ENCODE peak calls at places on chromosomes 4 and X, in nine cellular contexts. Q is LoVo; W is AG09309; M is hepatocyte; E is activated CD4-positive, alpha-beta T cell treated with anti-CD3 and anti-CD28 coated beads, Interleukin-2, amount 10 ng/mL, durations not matched to agents 7 days and 5 days; D is fibroblast of the conjunctiva; H is RWPE1; K is NCI-H446 treated with DMSO at 0.1 percent for 48 hours; J is AG20443. F is an unnamed sample.
A peak's percentile ranks its signal among the peaks of the same experiment; 100 is the strongest.

GRCh38 chrX:49291615-49292337 is 11.7 kb upstream of the GAGE10 start:
- DNase-seq in H (no peak), M (peak; percentile 65), K (peak; percentile 3), E (peak; percentile 76), D (peak; percentile 24), W (no peak), Q (peak; percentile 24), J (peak; percentile 51), F (no peak)

GRCh38 chr4:128220286-128221235 is 67.1 kb downstream of the PGRMC2 start:
- DNase-seq in E (no peak), J (peak; percentile 47), D (peak; percentile 45), M (no peak), W (peak; percentile 37), Q (peak; percentile 9), H (peak; percentile 53), K (peak; percentile 44), F (no peak)

GRCh38 chr4:57581200-57581599 is 471.0 kb upstream of the IGFBP7 start:
- DNase-seq in Q (no peak), K (no peak), W (no peak), H (no peak), D (no peak), J (no peak), E (no peak), M (no peak), F (no peak)

GRCh38 chr4:67327245-67327860 is 217.9 kb downstream of the CENPC start:
- DNase-seq in K (peak; percentile 36), W (peak; percentile 13), J (peak; percentile 82), M (peak; percentile 82), Q (peak; percentile 71), E (peak; percentile 70), D (peak; percentile 33), H (peak; percentile 79), F (no peak)

GRCh38 chr4:128379860-128380259 is 92.2 kb upstream of the PGRMC2 start:
- DNase-seq in E (no peak), M (peak; percentile 23), J (peak; percentile 52), W (no peak), H (no peak), Q (peak; percentile 9), D (no peak), K (no peak), F (no peak)

GRCh38 chrX:30713061-30713525 is 59.9 kb downstream of the GK start:
- DNase-seq in H (peak; percentile 27), E (peak; percentile 58), K (no peak), J (peak; percentile 58), W (peak; percentile 33), D (peak; percentile 38), Q (peak; percentile 16), M (peak; percentile 71), F (no peak)

GRCh38 chr4:951594-952468 is 19.6 kb downstream of the TMEM175 start:
- DNase-seq in Q (no peak), J (no peak), H (no peak), K (no peak), W (no peak), D (no peak), M (no peak), E (no peak), F (no peak)

GRCh38 chrX:38282044-38282443 is 45.3 kb downstream of the RPGR start:
- DNase-seq in D (no peak), E (no peak), J (peak; percentile 19), M (no peak), W (no peak), K (no peak), Q (no peak), H (no peak), F (no peak)

GRCh38 chr4:53197760-53198150 is 168.1 kb downstream of the SCFD2 start:
- DNase-seq in E (no peak), D (no peak), K (no peak), J (no peak), M (no peak), W (no peak), Q (no peak), H (no peak), F (no peak)

GRCh38 chrX:115058276-115058675 is 40.9 kb upstream of the IL13RA2 start:
- DNase-seq in K (no peak), Q (no peak), W (peak; percentile 87), J (peak; percentile 48), D (peak; percentile 82), E (no peak), H (peak; percentile 3), M (peak; percentile 61), F (peak; percentile 85)

GRCh38 chrX:43707812-43708548 is 51.9 kb downstream of the MAOA start:
- DNase-seq in J (no peak), E (no peak), M (peak; percentile 14), Q (peak; percentile 54), W (no peak), H (no peak), D (peak; percentile 63), K (no peak), F (no peak)

F was measured in BJ.